ENCODE peak calls at places on chromosomes 2 and 18, in nine cellular contexts. N, B, O, M, J, A, I, R and Q are unnamed samples. For H3K4me1 and H3K27me3, the result is how much of the 10 kb centered on the place peaks cover.

GRCh38 chr2:55618025-55618648 is 715 bp upstream of the PPP4R3B start:
- DNase-seq in B (no peak), I (no peak), M (no peak), J (no peak), O (no peak), A (peak), N (peak), R (peak), Q (no peak)

GRCh38 chr18:63192885-63193349 is 126.7 kb downstream of the BCL2 start:
- DNase-seq in O (no peak), J (no peak), A (no peak), B (no peak), N (no peak), R (no peak), I (no peak), M (no peak), Q (no peak)

GRCh38 chr2:134778372-134778771 is 59.6 kb upstream of the TMEM163 start:
- DNase-seq in J (no peak), R (no peak), M (no peak), A (no peak), B (no peak), N (no peak), O (no peak), I (no peak), Q (no peak)

GRCh38 chr18:76923485-76924085 is 101.2 kb downstream of the ZNF236 start:
- DNase-seq in A (peak), R (peak), B (no peak), N (no peak), J (peak), O (no peak), M (peak), I (no peak), Q (peak)

GRCh38 chr18:62509779-62510178 is 13.0 kb upstream of the ZCCHC2 start:
- DNase-seq in I (no peak), N (no peak), R (no peak), B (no peak), O (no peak), J (no peak), A (no peak), M (no peak), Q (peak)

GRCh38 chr2:169462896-169463695 is 16.2 kb upstream of the BBS5 start:
- DNase-seq in B (no peak), M (no peak), O (no peak), N (no peak), R (peak), I (no peak), A (no peak), J (no peak), Q (no peak)

GRCh38 chr2:34785206-34785785 is 1186.2 kb upstream of the FAM98A start:
- DNase-seq in R (no peak), N (no peak), B (no peak), A (no peak), I (no peak), O (no peak), J (no peak), M (no peak), Q (no peak)

GRCh38 chr2:200622106-200622505 is 36.3 kb downstream of the AOX1 start:
- DNase-seq in A (no peak), N (no peak), M (no peak), I (no peak), J (no peak), R (no peak), B (no peak), O (no peak), Q (no peak)

GRCh38 chr18:42047721-42048120 is 92.7 kb downstream of the PIK3C3 start:
- DNase-seq in I (no peak), J (no peak), B (no peak), M (no peak), R (peak), N (no peak), A (no peak), O (no peak), Q (no peak)

GRCh38 chr2:10417551-10418335 is 30.4 kb downstream of the ODC1 start:
- DNase-seq in J (no peak), N (peak), M (no peak), I (no peak), O (no peak), B (no peak), A (no peak), R (no peak), Q (peak)

GRCh38 chr2:171490577-171490976 is 31.7 kb upstream of the CYBRD1 start:
- DNase-seq in M (peak), N (no peak), I (no peak), J (peak), O (no peak), B (no peak), R (no peak), A (no peak), Q (peak)

GRCh38 chr2:165697727-165698620 is 96.1 kb downstream of the GALNT3 start:
- DNase-seq in B (no peak), O (no peak), I (no peak), N (no peak), R (no peak), A (peak), M (no peak), J (no peak), Q (no peak)

GRCh38 chr18:40553029-40553428 is 1402.0 kb upstream of the PIK3C3 start:
- DNase-seq in I (no peak), N (no peak), B (no peak), A (no peak), J (peak), R (no peak), O (no peak), M (no peak), Q (no peak)

GRCh38 chr18:78939105-78939504 is 40.5 kb upstream of the SALL3 start:
- DNase-seq in O (no peak), I (no peak), N (no peak), J (no peak), M (no peak), R (no peak), A (no peak), B (no peak), Q (no peak)

GRCh38 chr2:176734868-176735267 is 465.6 kb downstream of the MTX2 start:
- DNase-seq in O (no peak), N (no peak), J (no peak), I (no peak), M (no peak), B (no peak), A (no peak), R (no peak), Q (no peak)

GRCh38 chr2:96505231-96505889 is at the start of gene NEURL3:
- DNase-seq in J (peak), A (no peak), B (no peak), I (no peak), N (peak), O (no peak), R (peak), M (no peak), Q (peak)

GRCh38 chr2:107062173-107062572 is 176.2 kb upstream of the ST6GAL2 start:
- DNase-seq in I (no peak), R (no peak), O (peak), N (no peak), J (no peak), B (no peak), M (peak), A (no peak), Q (no peak)

GRCh38 chr2:19868705-19869550 is 32.9 kb downstream of the TTC32 start:
- DNase-seq in N (no peak), A (peak), O (peak), B (peak), M (peak), I (peak), J (peak), R (peak), Q (peak)

GRCh38 chr18:47754311-47755101 is 176.0 kb downstream of the SMAD2 start:
- DNase-seq in R (peak), O (peak), M (peak), B (peak), N (no peak), J (peak), A (peak), I (no peak), Q (peak)

GRCh38 chr2:60834270-60834717 is 47.1 kb upstream of the REL start:
- DNase-seq in R (peak), B (no peak), M (no peak), I (no peak), O (no peak), J (no peak), A (no peak), N (no peak), Q (no peak)

GRCh38 chr2:60836491-60836890 is 44.9 kb upstream of the REL start:
- DNase-seq in I (no peak), A (no peak), N (no peak), J (no peak), O (no peak), R (no peak), B (no peak), M (no peak), Q (no peak)

GRCh38 chr2:60838481-60838880 is 42.9 kb upstream of the REL start:
- DNase-seq in O (no peak), N (no peak), M (no peak), A (no peak), R (no peak), I (no peak), J (no peak), B (no peak), Q (no peak)

GRCh38 chr2:60839126-60839813 is 42.1 kb upstream of the REL start:
- DNase-seq in A (peak), N (no peak), O (no peak), M (no peak), B (no peak), R (no peak), J (no peak), I (no peak), Q (no peak)

GRCh38 chr2:60837123-60837522 is 44.3 kb upstream of the REL start:
- DNase-seq in B (no peak), A (peak), O (no peak), N (no peak), R (no peak), M (no peak), J (no peak), I (no peak), Q (no peak)
- H3K4me1 ChIP-seq in B (under half), A (under half), O (under half), N (under half), R (under half), M (under half), J (under half), I (under half), Q (under half)

GRCh38 chr2:188295067-188295685 is 3.5 kb downstream of the GULP1 start:
- DNase-seq in A (no peak), I (no peak), M (no peak), B (no peak), J (no peak), R (no peak), O (no peak), N (no peak), Q (no peak)

GRCh38 chr2:188292446-188293239 is 969 bp downstream of the GULP1 start:
- DNase-seq in A (no peak), R (peak), J (peak), B (no peak), M (peak), I (peak), N (peak), O (peak), Q (peak)

GRCh38 chr2:188293601-188294482 is 2.2 kb downstream of the GULP1 start:
- DNase-seq in A (no peak), R (peak), I (peak), O (peak), M (peak), N (peak), J (peak), B (no peak), Q (peak)

GRCh38 chr2:188291617-188292445 is at the start of gene GULP1:
- DNase-seq in N (peak), J (peak), M (peak), I (peak), O (peak), B (no peak), R (peak), A (no peak), Q (peak)

DNA sequence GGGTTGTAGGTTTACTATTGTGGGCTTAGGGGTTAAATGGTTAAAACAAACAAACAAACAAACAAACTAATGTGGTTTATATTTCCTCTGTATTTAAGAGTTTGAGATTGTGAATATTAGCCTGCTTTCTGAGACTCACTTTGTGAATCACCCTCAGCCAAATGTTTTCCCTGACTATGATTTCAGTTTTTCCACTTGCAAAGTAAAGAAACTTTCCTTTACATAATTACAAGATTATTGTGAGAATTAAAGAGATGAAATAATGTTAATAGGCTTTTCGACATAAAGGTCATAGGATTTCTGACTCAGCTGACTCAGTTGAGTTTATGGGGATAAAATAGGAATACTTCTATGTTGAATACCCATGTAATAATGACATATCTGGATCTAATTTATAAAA is 2.9 kb downstream of the GULP1 start:
- DNase-seq in O (no peak), M (no peak), N (no peak), A (no peak), B (no peak), R (no peak), J (no peak), I (no peak), Q (no peak)
- H3K27ac ChIP-seq in O (no peak), M (peak), N (peak), A (no peak), B (peak), R (peak), J (peak), I (peak), Q (no peak)

GRCh38 chr2:45004569-45005181 is 4.6 kb downstream of the SIX2 start:
- DNase-seq in A (no peak), N (no peak), R (peak), I (peak), O (no peak), M (no peak), B (no peak), J (no peak), Q (no peak)
- H3K27me3 ChIP-seq in A (under half), N (under half), R (half or more), I (under half), O (half or more), M (half or more), B (under half), J (half or more), Q (under half)

DNA sequence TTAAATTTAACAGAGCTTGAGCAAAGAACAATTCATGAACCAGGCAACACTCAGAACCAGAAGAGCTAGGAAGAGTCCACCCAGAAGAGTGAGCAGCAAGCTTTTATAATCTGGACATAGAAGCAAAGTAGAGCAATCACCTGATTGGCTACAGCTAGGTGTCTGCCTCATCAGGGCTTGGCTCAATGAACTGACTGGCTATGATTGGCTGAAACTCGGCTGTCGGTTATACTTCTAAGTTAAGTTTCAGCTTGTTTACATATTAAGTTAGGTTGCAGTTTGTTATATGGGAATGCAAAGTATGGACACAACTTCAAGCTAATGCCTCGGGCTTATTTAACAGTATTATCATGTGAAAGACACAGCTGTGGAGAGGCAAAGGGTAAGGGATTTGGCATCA is 63.2 kb upstream of the NABP1 start:
- DNase-seq in A (no peak), R (no peak), J (no peak), B (no peak), I (no peak), N (no peak), M (no peak), O (no peak), Q (no peak)
- H3K4me1 ChIP-seq in A (under half), R (under half), J (under half), B (under half), I (under half), N (under half), M (under half), O (under half), Q (under half)